ENCODE peak calls at places on chromosomes 13 and 19, in six cellular contexts. D, T, B, A, C and O are unnamed samples.

GRCh38 chr19:30387311-30388115 is 15.3 kb downstream of the ZNF536 start:
- DNase-seq in D (no peak), T (no peak), B (peak; percentile 29), A (no peak), C (no peak), O (no peak)

GRCh38 chr13:35649162-35649561 is 172.7 kb upstream of the MAB21L1 start:
- DNase-seq in D (no peak), T (no peak), B (no peak), A (peak; percentile 62), C (no peak), O (no peak)

GRCh38 chr13:95447766-95448165 is 104.8 kb upstream of the CLDN10 start:
- DNase-seq in D (no peak), T (no peak), B (no peak), A (no peak), C (no peak), O (no peak)

GRCh38 chr13:71290963-71291937 is 575.8 kb downstream of the DACH1 start:
- DNase-seq in D (no peak), T (no peak), B (no peak), A (peak; percentile 11), C (no peak), O (peak; percentile 8)

GRCh38 chr19:10044390-10044789 is 31.1 kb downstream of the RDH8 start:
- DNase-seq in D (no peak), T (no peak), B (no peak), A (no peak), C (no peak), O (no peak)

GRCh38 chr13:44191504-44192171 is 182.0 kb upstream of the SERP2 start:
- DNase-seq in D (no peak), T (no peak), B (no peak), A (peak; percentile 89), C (peak; percentile 82), O (peak; percentile 80)

GRCh38 chr19:35207391-35207871 is 21.1 kb downstream of the FAM187B start:
- DNase-seq in D (no peak), T (no peak), B (no peak), A (no peak), C (no peak), O (no peak)

GRCh38 chr19:33796164-33797100 is at the start of gene KCTD15:
- DNase-seq in D (no peak), T (peak; percentile 51), B (no peak), A (peak; percentile 77), C (peak; percentile 63), O (no peak)

GRCh38 chr19:32869369-32870153 is at the start of gene SLC7A9:
- DNase-seq in D (no peak), T (no peak), B (no peak), A (no peak), C (no peak), O (no peak)

GRCh38 chr19:55809381-55810058 is 22.3 kb downstream of the NLRP11 start:
- DNase-seq in D (no peak), T (peak; percentile 10), B (no peak), A (peak; percentile 24), C (peak; percentile 0), O (no peak)

GRCh38 chr19:40799558-40800338 is 757 bp downstream of the EGLN2 start:
- DNase-seq in D (no peak), T (peak; percentile 75), B (no peak), A (peak; percentile 65), C (no peak), O (no peak)

GRCh38 chr19:34173145-34173956 is 1.0 kb downstream of the LSM14A start:
- DNase-seq in D (no peak), T (no peak), B (no peak), A (no peak), C (no peak), O (no peak)

GRCh38 chr13:24306632-24307031 is 2.7 kb upstream of the C1QTNF9 start:
- DNase-seq in D (no peak), T (no peak), B (no peak), A (peak; percentile 58), C (peak; percentile 12), O (peak; percentile 18)

GRCh38 chr19:47445527-47445926 is 26.2 kb downstream of the SLC8A2 start:
- DNase-seq in D (no peak), T (no peak), B (no peak), A (no peak), C (no peak), O (no peak)

GRCh38 chr19:5652261-5652660 is 28.1 kb downstream of the MICOS13 start:
- DNase-seq in D (no peak), T (no peak), B (no peak), A (no peak), C (no peak), O (no peak)

GRCh38 chr19:5648464-5648863 is 25.6 kb downstream of the SAFB start:
- DNase-seq in D (no peak), T (no peak), B (no peak), A (no peak), C (no peak), O (no peak)

GRCh38 chr19:5654931-5655330 is 25.4 kb downstream of the MICOS13 start:
- DNase-seq in D (no peak), T (no peak), B (no peak), A (no peak), C (no peak), O (no peak)

GRCh38 chr19:5655412-5655811 is 24.9 kb downstream of the MICOS13 start:
- DNase-seq in D (no peak), T (no peak), B (no peak), A (no peak), C (no peak), O (no peak)

GRCh38 chr19:5651361-5651760 is 28.5 kb downstream of the SAFB start:
- DNase-seq in D (no peak), T (no peak), B (no peak), A (no peak), C (no peak), O (no peak)
- TF ChIP-seq CTCF in D (no peak), T (no peak), B (no peak), A (no peak), C (no peak), O (no peak)

GRCh38 chr13:37929308-37929707 is 59.7 kb upstream of the TRPC4 start:
- DNase-seq in D (no peak), T (no peak), B (no peak), A (no peak), C (no peak), O (no peak)
- TF ChIP-seq CTCF in D (no peak), T (no peak), B (peak; percentile 27), A (no peak), C (no peak), O (no peak)

DNA sequence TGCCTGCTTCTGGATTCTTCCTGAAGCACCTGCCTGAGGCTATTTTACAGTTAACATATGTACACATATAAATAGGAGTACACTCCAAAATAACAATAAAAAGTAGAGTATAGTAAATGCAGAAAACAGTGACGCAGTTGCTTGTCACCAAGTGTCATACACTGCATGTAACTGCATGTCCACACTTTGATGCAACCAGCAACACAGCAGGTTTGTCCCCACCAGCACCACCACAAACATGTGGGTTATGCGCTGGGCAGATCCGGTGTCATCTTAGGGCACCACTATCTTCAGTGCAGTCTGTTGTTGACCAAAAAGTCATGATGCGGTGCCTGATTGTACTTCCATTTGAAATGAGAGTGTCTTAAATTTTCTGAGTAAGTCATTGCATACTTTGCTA is 51.3 kb downstream of the COL4A2 start:
- DNase-seq in D (no peak), T (no peak), B (no peak), A (no peak), C (no peak), O (no peak)
- TF ChIP-seq CTCF in D (no peak), T (no peak), B (no peak), A (no peak), C (no peak), O (no peak)

DNA sequence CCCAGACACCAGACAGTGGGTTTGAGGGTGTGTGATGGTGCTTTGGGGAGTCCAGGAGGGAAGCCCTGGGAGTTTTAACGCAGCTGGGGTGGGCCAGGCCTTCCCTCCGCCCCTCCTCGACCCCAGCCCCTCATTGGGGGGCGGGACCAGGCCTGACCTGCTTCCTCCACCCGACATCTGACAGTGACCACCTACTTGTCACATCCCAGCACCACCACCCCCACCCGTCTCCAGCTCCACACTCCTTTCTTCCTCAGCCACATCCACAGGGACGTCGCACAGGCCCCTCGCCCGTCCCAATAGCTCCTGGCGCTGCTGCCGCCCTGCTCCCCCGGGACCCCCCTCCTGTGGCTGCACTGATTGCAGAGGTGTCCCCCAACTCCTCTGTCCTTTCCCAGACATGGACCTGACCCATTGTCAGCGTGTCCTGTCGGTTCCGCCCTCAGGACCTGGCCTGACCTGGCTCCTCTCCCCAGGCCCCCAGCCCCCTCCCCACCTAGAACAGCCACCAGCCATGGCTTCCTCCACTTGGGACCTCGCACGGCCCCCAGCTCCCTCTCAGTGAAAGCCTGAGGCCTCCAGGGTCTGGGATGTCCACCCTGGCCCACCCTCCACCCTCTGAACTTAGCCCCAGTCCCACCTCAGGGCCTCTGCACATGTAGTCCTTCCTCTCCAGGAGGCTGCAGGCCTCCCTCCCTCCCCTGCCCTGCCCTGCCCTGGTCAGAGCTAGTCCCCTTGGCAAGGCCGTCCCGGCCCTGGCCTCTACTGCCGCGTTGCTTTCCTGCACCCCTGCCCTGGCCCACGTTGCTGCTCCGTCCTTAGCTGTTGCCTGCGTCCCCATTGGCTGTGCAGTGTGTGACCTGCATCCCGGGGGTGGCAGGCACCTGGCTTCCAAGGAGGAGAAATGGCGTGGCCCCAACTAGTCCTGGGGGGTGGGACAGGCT is 30.4 kb downstream of the COMP start:
- DNase-seq in D (no peak), T (no peak), B (no peak), A (no peak), C (no peak), O (no peak)
- TF ChIP-seq CTCF in D (no peak), T (no peak), B (no peak), A (no peak), C (no peak), O (no peak)

GRCh38 chr19:13427273-13428051 is 78.8 kb downstream of the CACNA1A start:
- DNase-seq in D (no peak), T (no peak), B (no peak), A (no peak), C (no peak), O (no peak)

GRCh38 chr19:13428352-13428751 is 77.9 kb downstream of the CACNA1A start:
- DNase-seq in D (no peak), T (no peak), B (no peak), A (peak; percentile 54), C (no peak), O (no peak)

GRCh38 chr19:13436352-13436751 is 69.9 kb downstream of the CACNA1A start:
- DNase-seq in D (no peak), T (no peak), B (no peak), A (no peak), C (no peak), O (no peak)

GRCh38 chr19:13429563-13429962 is 76.7 kb downstream of the CACNA1A start:
- DNase-seq in D (no peak), T (no peak), B (no peak), A (no peak), C (no peak), O (no peak)

GRCh38 chr19:13430790-13431582 is 75.3 kb downstream of the CACNA1A start:
- DNase-seq in D (no peak), T (peak; percentile 35), B (no peak), A (peak; percentile 78), C (peak; percentile 43), O (peak; percentile 11)
- TF ChIP-seq CTCF in D (peak; percentile 77), T (peak; percentile 55), B (peak; percentile 76), A (peak; percentile 95), C (peak; percentile 91), O (peak; percentile 88)